ENCODE peak calls at places on chromosomes 5 and 9, in five cellular contexts. Z, D, S, L and X are unnamed samples.
A peak's percentile ranks its signal among the peaks of the same experiment; 100 is the strongest.

GRCh38 chr5:131845828-131846227 is 49.0 kb upstream of the FNIP1 start:
- DNase-seq in L (no peak), D (no peak), Z (no peak), S (no peak), X (no peak)

GRCh38 chr9:101487443-101487855 is 46.2 kb upstream of the RNF20 start:
- DNase-seq in Z (no peak), L (no peak), S (no peak), D (no peak), X (no peak)

GRCh38 chr9:112757300-112757883 is 6.8 kb downstream of the SNX30 start:
- DNase-seq in L (peak; percentile 45), D (no peak), Z (no peak), S (no peak), X (no peak)

GRCh38 chr9:124776952-124777645 is at the start of gene OLFML2A:
- DNase-seq in Z (no peak), D (peak; percentile 28), L (no peak), S (peak; percentile 66), X (no peak)

GRCh38 chr5:6371079-6371810 is 7.1 kb downstream of the MED10 start:
- DNase-seq in Z (no peak), L (no peak), S (no peak), D (no peak), X (no peak)

GRCh38 chr5:87210076-87210475 is 57.6 kb upstream of the RASA1 start:
- DNase-seq in L (peak; percentile 65), D (no peak), S (no peak), Z (no peak), X (no peak)

GRCh38 chr5:112776301-112776856 is 38.7 kb downstream of the APC start:
- DNase-seq in S (no peak), Z (no peak), L (peak; percentile 96), D (no peak), X (peak; percentile 58)

GRCh38 chr5:60978968-60979367 is 34.0 kb downstream of the NDUFAF2 start:
- DNase-seq in L (no peak), D (no peak), S (peak; percentile 2), Z (no peak), X (no peak)

GRCh38 chr5:131988601-131989000 is 22.9 kb downstream of the ACSL6 start:
- DNase-seq in S (no peak), D (no peak), Z (no peak), L (no peak), X (no peak)

GRCh38 chr5:151072234-151073025 is 8.4 kb downstream of the TNIP1 start:
- DNase-seq in S (no peak), D (no peak), Z (no peak), L (peak; percentile 84), X (peak; percentile 71)

GRCh38 chr5:136666970-136667620 is 301.8 kb upstream of the TRPC7 start:
- DNase-seq in Z (no peak), L (no peak), D (no peak), S (no peak), X (no peak)

GRCh38 chr9:84573098-84573497 is 96.4 kb upstream of the NTRK2 start:
- DNase-seq in L (no peak), Z (no peak), D (no peak), S (no peak), X (no peak)

GRCh38 chr5:119049824-119050449 is 20.9 kb upstream of the DMXL1 start:
- DNase-seq in D (no peak), L (peak; percentile 80), S (no peak), Z (no peak), X (peak; percentile 60)

GRCh38 chr5:124630767-124631704 is 115.4 kb downstream of the ZNF608 start:
- DNase-seq in L (peak; percentile 65), S (no peak), Z (no peak), D (no peak), X (peak; percentile 24)

GRCh38 chr9:81814794-81815464 is 113.3 kb upstream of the SPATA31D4 start:
- DNase-seq in D (no peak), Z (no peak), S (peak; percentile 23), L (no peak), X (no peak)

GRCh38 chr9:127099664-127100063 is 22.8 kb downstream of the ANGPTL2 start:
- DNase-seq in L (no peak), S (no peak), D (no peak), Z (no peak), X (no peak)

GRCh38 chr5:72224946-72225427 is 95.1 kb downstream of the MRPS27 start:
- DNase-seq in S (no peak), Z (no peak), D (no peak), L (peak; percentile 71), X (peak; percentile 74)

GRCh38 chr9:98861881-98862501 is 54.5 kb downstream of the GALNT12 start:
- DNase-seq in L (peak; percentile 83), D (no peak), S (no peak), Z (no peak), X (peak; percentile 65)

GRCh38 chr9:94718936-94719335 is 7.6 kb upstream of the AOPEP start:
- DNase-seq in S (no peak), L (no peak), D (no peak), Z (no peak), X (no peak)

GRCh38 chr9:125493861-125494554 is 213.0 kb downstream of the MAPKAP1 start:
- DNase-seq in L (peak; percentile 67), D (no peak), Z (no peak), S (no peak), X (no peak)

GRCh38 chr9:112198646-112199045 is 23.5 kb upstream of the SUSD1 start:
- DNase-seq in D (no peak), L (no peak), Z (no peak), S (no peak), X (no peak)

GRCh38 chr5:25688156-25688555 is 1043.4 kb upstream of the CDH10 start:
- DNase-seq in D (no peak), Z (no peak), L (no peak), S (no peak), X (no peak)

GRCh38 chr5:39892708-39893107 is 467.9 kb upstream of the DAB2 start:
- DNase-seq in S (no peak), Z (no peak), D (no peak), L (no peak), X (peak; percentile 40)

GRCh38 chr5:36998578-36998977 is 122.0 kb downstream of the NIPBL start:
- DNase-seq in S (no peak), L (no peak), D (no peak), Z (no peak), X (no peak)

GRCh38 chr5:151741678-151742423 is 16.6 kb downstream of the ATOX1 start:
- DNase-seq in Z (no peak), L (peak; percentile 83), D (no peak), S (no peak), X (peak; percentile 78)

GRCh38 chr5:10289353-10289752 is 18.3 kb downstream of the CMBL start:
- DNase-seq in Z (peak; percentile 71), D (no peak), L (no peak), S (no peak), X (no peak)

GRCh38 chr9:129060991-129061390 is 19.9 kb upstream of the DOLPP1 start:
- DNase-seq in Z (no peak), S (no peak), L (no peak), D (no peak), X (no peak)
- H3K36me3 ChIP-seq in Z (no peaks in the 10 kb centered on the region), S (peaks cover 38% of the 10 kb centered on the region), L (peaks cover 48% of the 10 kb centered on the region), D (no peaks in the 10 kb centered on the region), X (peaks cover 17% of the 10 kb centered on the region)

GRCh38 chr5:180806351-180807011 is 3.9 kb upstream of the MGAT1 start:
- DNase-seq in D (no peak), S (no peak), Z (no peak), L (no peak), X (no peak)

GRCh38 chr5:180804129-180804601 is 1.6 kb upstream of the MGAT1 start:
- DNase-seq in Z (no peak), D (no peak), S (no peak), L (no peak), X (no peak)

GRCh38 chr5:180801596-180802324 is 846 bp downstream of the MGAT1 start:
- DNase-seq in D (no peak), S (peak; percentile 57), L (no peak), Z (no peak), X (no peak)

GRCh38 chr5:180802325-180803180 is at the start of gene MGAT1:
- DNase-seq in Z (peak; percentile 93), S (peak; percentile 88), L (peak; percentile 83), D (peak; percentile 91), X (peak; percentile 71)

DNA sequence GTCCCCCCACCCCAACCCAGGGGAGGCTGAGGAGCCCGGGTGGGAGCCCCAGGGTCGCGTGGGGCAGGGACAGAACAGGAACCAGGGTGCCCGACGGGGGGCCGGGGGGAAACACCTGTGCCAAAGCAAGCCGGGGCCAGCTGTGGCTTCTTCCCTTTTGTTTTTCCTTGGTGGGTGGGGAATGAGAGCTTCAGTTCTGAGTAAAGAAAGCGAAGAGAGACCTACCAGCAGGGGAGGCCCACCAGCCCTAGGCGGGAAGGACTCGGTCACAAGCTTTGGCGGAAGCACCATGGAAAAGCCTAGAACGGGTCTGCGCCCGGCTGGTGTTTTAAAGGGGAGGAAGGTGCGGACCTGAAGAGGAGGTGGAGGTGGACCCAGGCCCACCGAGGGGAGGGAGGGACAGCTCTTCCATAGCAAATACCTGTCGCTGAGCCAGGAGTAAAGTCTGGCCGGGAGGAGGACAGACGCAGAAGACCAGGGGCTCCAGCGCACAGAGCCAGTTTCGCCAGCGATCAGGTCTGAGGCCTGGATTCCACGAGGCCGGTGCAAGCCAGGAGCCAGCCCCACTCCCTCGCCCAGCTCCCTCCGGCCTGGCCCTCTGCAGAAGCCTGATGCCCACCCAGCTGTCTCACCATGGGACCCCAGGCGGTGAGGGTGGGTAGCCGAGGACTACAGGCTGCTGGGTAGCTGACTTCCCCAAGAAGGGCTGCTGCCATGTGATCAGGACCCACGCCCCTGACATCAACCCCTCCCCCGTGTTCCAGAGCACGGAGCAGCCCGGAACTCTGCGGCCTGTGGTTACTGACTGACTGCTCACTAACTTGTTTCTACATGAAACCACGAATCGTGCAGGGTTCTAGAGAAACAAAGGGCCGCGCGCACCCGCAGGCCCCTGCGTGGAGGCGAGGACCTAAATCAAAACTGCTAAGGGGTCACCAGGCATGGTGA is 849 bp upstream of the MGAT1 start:
- DNase-seq in S (peak; percentile 42), Z (peak; percentile 84), D (peak; percentile 64), L (no peak), X (no peak)
- TF ChIP-seq CTCF in S (peak; percentile 19), Z (peak; percentile 6), D (no peak), L (peak; percentile 1), X (peak; percentile 36)

GRCh38 chr5:13698882-13699281 is 245.6 kb downstream of the DNAH5 start:
- DNase-seq in D (no peak), L (no peak), Z (no peak), S (no peak), X (no peak)

GRCh38 chr5:13692172-13692571 is 252.3 kb downstream of the DNAH5 start:
- DNase-seq in S (no peak), D (no peak), Z (no peak), L (no peak), X (no peak)

DNA sequence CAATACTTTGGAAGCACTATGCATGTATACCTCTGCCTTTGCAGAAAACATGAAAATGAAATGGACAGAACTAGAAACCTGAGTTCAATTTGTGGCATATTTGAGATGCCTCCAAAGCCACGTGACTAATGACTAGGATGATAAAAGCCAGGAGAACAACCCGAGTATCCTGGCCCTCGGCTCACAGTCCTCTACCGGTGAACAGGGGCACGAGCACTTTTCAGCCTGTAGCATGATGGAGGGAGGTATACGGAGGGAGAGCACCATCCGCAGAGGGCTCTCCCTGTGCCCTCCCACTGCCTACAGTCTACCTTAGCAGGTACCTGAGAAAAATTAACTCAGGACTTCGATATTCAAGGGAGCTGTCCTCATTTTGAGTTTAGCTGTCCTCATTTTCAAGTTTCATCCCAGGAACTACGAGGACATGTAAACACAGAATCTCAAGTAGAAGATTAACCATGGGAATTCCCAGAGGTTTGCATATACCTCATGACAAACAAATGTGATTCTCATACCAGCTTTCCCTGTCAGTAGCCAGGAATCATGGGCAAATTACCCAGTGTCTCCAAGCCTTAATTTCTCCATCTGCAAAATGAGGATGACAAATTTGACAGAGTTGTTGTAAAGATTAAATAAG is 249.3 kb downstream of the DNAH5 start:
- DNase-seq in L (peak; percentile 6), Z (no peak), S (no peak), D (no peak), X (no peak)
- H3K27ac ChIP-seq in L (no peak overlapping the region), Z (no peak overlapping the region), S (no peak overlapping the region), D (no peak overlapping the region), X (no peak overlapping the region)

GRCh38 chr5:82584631-82585030 is 306.5 kb upstream of the RPS23 start:
- DNase-seq in D (no peak), S (no peak), L (no peak), Z (peak; percentile 38), X (no peak)
- H3K36me3 ChIP-seq in D (no peaks in the 10 kb centered on the region), S (no peaks in the 10 kb centered on the region), L (no peaks in the 10 kb centered on the region), Z (no peaks in the 10 kb centered on the region), X (no peaks in the 10 kb centered on the region)